ENCODE peak calls at places on chromosomes 13 and 19, in four cellular contexts. U is T follicular helper cell, G is WTC11, E is AG08396. J is an unnamed sample.

GRCh38 chr19:37970699-37971098 is 63.7 kb downstream of the SIPA1L3 start:
- DNase-seq in U (no peak), G (no peak), E (no peak), J (no peak)

GRCh38 chr13:99310382-99311031 is 3.3 kb upstream of the GPR183 start:
- DNase-seq in U (no peak), G (no peak), E (peak), J (no peak)

GRCh38 chr13:95258619-95259194 is 42.5 kb downstream of the ABCC4 start:
- DNase-seq in U (no peak), G (no peak), E (no peak), J (peak)

GRCh38 chr19:8491574-8491973 is 10.9 kb downstream of the PRAM1 start:
- DNase-seq in U (no peak), G (no peak), E (no peak), J (no peak)

GRCh38 chr13:30338331-30338851 is 31.0 kb upstream of the KATNAL1 start:
- DNase-seq in U (no peak), G (no peak), E (no peak), J (peak)

GRCh38 chr19:35673121-35673804 is 6.9 kb downstream of the UPK1A start:
- DNase-seq in U (no peak), G (peak), E (peak), J (peak)

GRCh38 chr19:34082289-34083077 is 89.8 kb upstream of the LSM14A start:
- DNase-seq in U (no peak), G (peak), E (peak), J (peak)

GRCh38 chr19:7926727-7927604 is 1.0 kb upstream of the CTXN1 start:
- DNase-seq in U (no peak), G (no peak), E (no peak), J (no peak)

GRCh38 chr13:98474761-98475160 is 102.1 kb downstream of the STK24 start:
- DNase-seq in U (no peak), G (no peak), E (no peak), J (no peak)

GRCh38 chr13:106467406-106468122 is 67.9 kb downstream of the EFNB2 start:
- DNase-seq in U (no peak), G (no peak), E (no peak), J (no peak)

GRCh38 chr13:113902536-113902935 is 38.7 kb upstream of the GAS6 start:
- DNase-seq in U (no peak), G (no peak), E (no peak), J (no peak)

GRCh38 chr13:67620665-67621064 is 390.5 kb upstream of the PCDH9 start:
- DNase-seq in U (no peak), G (no peak), E (no peak), J (no peak)

GRCh38 chr13:80586356-80586755 is 245.4 kb upstream of the SPRY2 start:
- DNase-seq in U (no peak), G (no peak), E (no peak), J (no peak)

GRCh38 chr19:54460230-54461005 is 3.2 kb downstream of the LENG9 start:
- DNase-seq in U (no peak), G (no peak), E (no peak), J (no peak)

GRCh38 chr19:19342086-19343015 is 21.7 kb downstream of the MAU2 start:
- DNase-seq in U (no peak), G (peak), E (peak), J (peak)

GRCh38 chr13:44906758-44907157 is 82.5 kb downstream of the NUFIP1 start:
- DNase-seq in U (no peak), G (no peak), E (peak), J (peak)

GRCh38 chr13:87094646-87095045 is 576.5 kb upstream of the SLITRK5 start:
- DNase-seq in U (no peak), G (no peak), E (no peak), J (no peak)

GRCh38 chr19:47284324-47284899 is 9.7 kb downstream of the INAFM1 start:
- DNase-seq in U (peak), G (no peak), E (no peak), J (peak)

GRCh38 chr19:12996542-12997094 is 1.3 kb downstream of the NFIX start:
- DNase-seq in U (no peak), G (peak), E (peak), J (no peak)

GRCh38 chr13:31485651-31486051 is 253.7 kb upstream of the RXFP2 start:
- DNase-seq in U (no peak), G (no peak), E (no peak), J (no peak)

GRCh38 chr19:17109962-17110598 is 34.5 kb downstream of the MYO9B start:
- DNase-seq in U (no peak), G (no peak), E (no peak), J (peak)

GRCh38 chr19:40601061-40601973 is at the start of gene LTBP4:
- DNase-seq in U (no peak), G (no peak), E (no peak), J (no peak)

GRCh38 chr13:42420304-42420703 is 148.4 kb downstream of the AKAP11 start:
- DNase-seq in U (no peak), G (no peak), E (no peak), J (no peak)

GRCh38 chr19:44447864-44448674 is at the start of gene ZNF229:
- DNase-seq in U (peak), G (peak), E (peak), J (peak)

GRCh38 chr13:23789576-23790346 is 99.4 kb downstream of the MIPEP start:
- DNase-seq in U (no peak), G (no peak), E (no peak), J (no peak)

GRCh38 chr13:110546389-110546788 is 15.1 kb downstream of the RAB20 start:
- DNase-seq in U (no peak), G (no peak), E (no peak), J (no peak)

GRCh38 chr19:41945135-41945766 is 13.9 kb downstream of the RABAC1 start:
- DNase-seq in U (peak), G (no peak), E (no peak), J (peak)

GRCh38 chr13:112131081-112131739 is 64.3 kb downstream of the SOX1 start:
- DNase-seq in U (no peak), G (no peak), E (no peak), J (no peak)

GRCh38 chr19:54650108-54650666 is 12.6 kb upstream of the LILRB4 start:
- DNase-seq in U (no peak), G (no peak), E (no peak), J (no peak)

GRCh38 chr13:23909606-23910005 is 12.3 kb upstream of the C1QTNF9B start:
- DNase-seq in U (no peak), G (no peak), E (no peak), J (no peak)

J was measured in mucosa of gallbladder.